ENCODE peak calls at places on chromosomes 7 and 10, in seven cellular contexts. P, M, G, T, C, E and L are unnamed samples.

GRCh38 chr10:71068811-71069411 is 143.5 kb upstream of the UNC5B start:
- ATAC-seq in P (no peak), M (no peak), G (peak; percentile 75), T (peak; percentile 84), C (no peak), E (no peak), L (no peak)

GRCh38 chr7:73718438-73718881 is 1.0 kb downstream of the STX1A start:
- ATAC-seq in P (no peak), M (no peak), G (no peak), T (no peak), C (no peak), E (peak; percentile 6), L (no peak)

GRCh38 chr10:30970760-30971460 is 60.8 kb downstream of the ZNF438 start:
- ATAC-seq in P (no peak), M (no peak), G (peak; percentile 83), T (peak; percentile 56), C (no peak), E (no peak), L (no peak)

GRCh38 chr10:17644485-17644964 is 574 bp downstream of the STAM start:
- ATAC-seq in P (peak; percentile 31), M (peak; percentile 23), G (peak; percentile 4), T (peak; percentile 10), C (no peak), E (peak; percentile 21), L (peak; percentile 6)

GRCh38 chr7:135205850-135206249 is 5.5 kb downstream of the WDR91 start:
- ATAC-seq in P (no peak), M (no peak), G (no peak), T (no peak), C (no peak), E (no peak), L (no peak)

GRCh38 chr10:54908019-54908418 is 107.0 kb upstream of the PCDH15 start:
- ATAC-seq in P (no peak), M (no peak), G (no peak), T (no peak), C (peak; percentile 12), E (no peak), L (peak; percentile 43)

GRCh38 chr7:140033036-140033435 is 29.7 kb downstream of the PARP12 start:
- ATAC-seq in P (no peak), M (no peak), G (no peak), T (no peak), C (no peak), E (no peak), L (no peak)

GRCh38 chr10:19499291-19499765 is 316.9 kb upstream of the PLXDC2 start:
- ATAC-seq in P (no peak), M (no peak), G (no peak), T (no peak), C (no peak), E (no peak), L (no peak)

GRCh38 chr7:137471128-137471527 is 127.6 kb upstream of the PTN start:
- ATAC-seq in P (no peak), M (no peak), G (no peak), T (no peak), C (no peak), E (no peak), L (no peak)

GRCh38 chr10:125104559-125104958 is 55.8 kb downstream of the CTBP2 start:
- ATAC-seq in P (no peak), M (no peak), G (no peak), T (no peak), C (no peak), E (no peak), L (no peak)

GRCh38 chr10:100875484-100876166 is 37.1 kb upstream of the SLF2 start:
- ATAC-seq in P (no peak), M (no peak), G (no peak), T (no peak), C (no peak), E (no peak), L (no peak)

GRCh38 chr7:15303357-15303756 is 258.5 kb downstream of the AGMO start:
- ATAC-seq in P (no peak), M (no peak), G (no peak), T (no peak), C (no peak), E (no peak), L (no peak)

GRCh38 chr7:69608049-69608448 is 9.8 kb downstream of the AUTS2 start:
- ATAC-seq in P (no peak), M (no peak), G (no peak), T (no peak), C (no peak), E (no peak), L (no peak)

GRCh38 chr7:17448479-17449423 is 150.3 kb downstream of the AHR start:
- ATAC-seq in P (no peak), M (no peak), G (no peak), T (no peak), C (no peak), E (no peak), L (no peak)

GRCh38 chr10:10758306-10758705 is 259.4 kb upstream of the CELF2 start:
- ATAC-seq in P (no peak), M (no peak), G (no peak), T (no peak), C (no peak), E (no peak), L (no peak)

GRCh38 chr7:135856356-135857144 is 107.9 kb upstream of the FAM180A start:
- ATAC-seq in P (no peak), M (peak; percentile 49), G (no peak), T (no peak), C (no peak), E (no peak), L (no peak)

GRCh38 chr10:12915637-12916168 is 85.8 kb downstream of the CCDC3 start:
- ATAC-seq in P (no peak), M (no peak), G (no peak), T (no peak), C (no peak), E (no peak), L (no peak)